ENCODE peak calls at places on chromosomes 3 and 15, in seven cellular contexts. One of them, this sample, is unnamed. For H3K4me1, the result is how much of the 10 kb centered on the place peaks cover.

GRCh38 chr3:195086885-195087284 is 184.1 kb downstream of the XXYLT1 start:
- DNase-seq in GM23338: no peak
- DNase-seq in psoas muscle: no peak
- DNase-seq in HAP-1: no peak
- DNase-seq in aorta: peak
- DNase-seq in SK-N-SH: no peak
- DNase-seq in lung: no peak
- DNase-seq in this sample: no peak

GRCh38 chr15:60804986-60805949 is 326.3 kb upstream of the ICE2 start:
- DNase-seq in GM23338: peak
- DNase-seq in lung: no peak
- DNase-seq in SK-N-SH: no peak
- DNase-seq in aorta: peak
- DNase-seq in psoas muscle: peak
- DNase-seq in HAP-1: no peak
- DNase-seq in this sample: no peak

GRCh38 chr3:122978569-122978968 is 49.0 kb downstream of the SEMA5B start:
- DNase-seq in GM23338: no peak
- DNase-seq in psoas muscle: no peak
- DNase-seq in lung: no peak
- DNase-seq in HAP-1: no peak
- DNase-seq in SK-N-SH: no peak
- DNase-seq in aorta: no peak
- DNase-seq in this sample: no peak

GRCh38 chr15:28228096-28228495 is 93.9 kb downstream of the HERC2 start:
- DNase-seq in lung: no peak
- DNase-seq in HAP-1: no peak
- DNase-seq in SK-N-SH: no peak
- DNase-seq in GM23338: no peak
- DNase-seq in aorta: no peak
- DNase-seq in psoas muscle: no peak
- DNase-seq in this sample: no peak

GRCh38 chr15:29571728-29572454 is 250.4 kb downstream of the TJP1 start:
- DNase-seq in HAP-1: peak
- DNase-seq in lung: no peak
- DNase-seq in psoas muscle: no peak
- DNase-seq in GM23338: peak
- DNase-seq in SK-N-SH: peak
- DNase-seq in aorta: no peak
- DNase-seq in this sample: no peak

GRCh38 chr3:156513619-156514018 is 41.3 kb downstream of the SSR3 start:
- DNase-seq in HAP-1: no peak
- DNase-seq in aorta: no peak
- DNase-seq in psoas muscle: no peak
- DNase-seq in GM23338: no peak
- DNase-seq in SK-N-SH: no peak
- DNase-seq in lung: no peak
- DNase-seq in this sample: no peak

GRCh38 chr15:31275331-31276262 is 51.0 kb upstream of the KLF13 start:
- DNase-seq in SK-N-SH: peak
- DNase-seq in GM23338: no peak
- DNase-seq in aorta: no peak
- DNase-seq in lung: no peak
- DNase-seq in HAP-1: no peak
- DNase-seq in psoas muscle: no peak
- DNase-seq in this sample: no peak

GRCh38 chr15:58492661-58493397 is 61.0 kb downstream of the LIPC start:
- DNase-seq in SK-N-SH: no peak
- DNase-seq in psoas muscle: no peak
- DNase-seq in HAP-1: no peak
- DNase-seq in aorta: no peak
- DNase-seq in GM23338: no peak
- DNase-seq in lung: no peak
- DNase-seq in this sample: no peak

GRCh38 chr15:50119063-50119700 is at the start of gene ATP8B4:
- DNase-seq in aorta: no peak
- DNase-seq in GM23338: peak
- DNase-seq in lung: no peak
- DNase-seq in psoas muscle: no peak
- DNase-seq in HAP-1: no peak
- DNase-seq in SK-N-SH: no peak
- DNase-seq in this sample: no peak

GRCh38 chr3:135137296-135137695 is 342.2 kb downstream of the EPHB1 start:
- DNase-seq in lung: no peak
- DNase-seq in GM23338: no peak
- DNase-seq in HAP-1: no peak
- DNase-seq in psoas muscle: no peak
- DNase-seq in SK-N-SH: no peak
- DNase-seq in aorta: no peak
- DNase-seq in this sample: no peak

GRCh38 chr3:2274531-2274930 is 175.9 kb downstream of the CNTN4 start:
- DNase-seq in aorta: no peak
- DNase-seq in HAP-1: no peak
- DNase-seq in psoas muscle: no peak
- DNase-seq in lung: no peak
- DNase-seq in SK-N-SH: no peak
- DNase-seq in GM23338: no peak
- DNase-seq in this sample: no peak

GRCh38 chr15:89157918-89158564 is 63.3 kb downstream of the RLBP1 start:
- DNase-seq in GM23338: no peak
- DNase-seq in HAP-1: no peak
- DNase-seq in lung: no peak
- DNase-seq in SK-N-SH: peak
- DNase-seq in psoas muscle: no peak
- DNase-seq in aorta: no peak
- DNase-seq in this sample: no peak

GRCh38 chr3:161305095-161305991 is 66.0 kb downstream of the SPTSSB start:
- DNase-seq in GM23338: peak
- DNase-seq in psoas muscle: no peak
- DNase-seq in HAP-1: no peak
- DNase-seq in aorta: no peak
- DNase-seq in lung: no peak
- DNase-seq in SK-N-SH: peak
- DNase-seq in this sample: no peak

GRCh38 chr15:84915011-84915958 is 30.8 kb downstream of the SLC28A1 start:
- DNase-seq in psoas muscle: peak
- DNase-seq in GM23338: peak
- DNase-seq in HAP-1: no peak
- DNase-seq in aorta: peak
- DNase-seq in lung: peak
- DNase-seq in SK-N-SH: peak
- DNase-seq in this sample: peak

GRCh38 chr3:133996251-133996661 is 33.5 kb downstream of the SLCO2A1 start:
- DNase-seq in SK-N-SH: no peak
- DNase-seq in psoas muscle: no peak
- DNase-seq in HAP-1: no peak
- DNase-seq in GM23338: no peak
- DNase-seq in aorta: peak
- DNase-seq in lung: no peak
- DNase-seq in this sample: no peak

GRCh38 chr3:114506622-114507300 is 212.9 kb downstream of the TIGIT start:
- DNase-seq in lung: no peak
- DNase-seq in aorta: no peak
- DNase-seq in HAP-1: no peak
- DNase-seq in GM23338: no peak
- DNase-seq in psoas muscle: no peak
- DNase-seq in SK-N-SH: no peak
- DNase-seq in this sample: no peak

GRCh38 chr3:108345492-108346205 is 49.3 kb downstream of the HHLA2 start:
- DNase-seq in SK-N-SH: no peak
- DNase-seq in GM23338: peak
- DNase-seq in HAP-1: no peak
- DNase-seq in aorta: no peak
- DNase-seq in lung: no peak
- DNase-seq in psoas muscle: no peak
- DNase-seq in this sample: no peak

GRCh38 chr3:57803647-57804081 is 47.6 kb downstream of the SLMAP start:
- DNase-seq in psoas muscle: no peak
- DNase-seq in GM23338: peak
- DNase-seq in aorta: no peak
- DNase-seq in SK-N-SH: no peak
- DNase-seq in HAP-1: peak
- DNase-seq in lung: peak
- DNase-seq in this sample: peak

GRCh38 chr3:143241556-143241955 is 122.0 kb downstream of the CHST2 start:
- DNase-seq in GM23338: no peak
- DNase-seq in lung: no peak
- DNase-seq in SK-N-SH: no peak
- DNase-seq in HAP-1: no peak
- DNase-seq in psoas muscle: no peak
- DNase-seq in aorta: no peak
- DNase-seq in this sample: no peak

GRCh38 chr3:171457263-171458055 is 2.7 kb downstream of the TNIK start:
- DNase-seq in lung: no peak
- DNase-seq in psoas muscle: no peak
- DNase-seq in SK-N-SH: no peak
- DNase-seq in HAP-1: no peak
- DNase-seq in GM23338: no peak
- DNase-seq in aorta: no peak
- DNase-seq in this sample: no peak

GRCh38 chr15:84608707-84609284 is 8.0 kb downstream of the ZSCAN2 start:
- DNase-seq in HAP-1: no peak
- DNase-seq in SK-N-SH: no peak
- DNase-seq in psoas muscle: no peak
- DNase-seq in lung: no peak
- DNase-seq in GM23338: peak
- DNase-seq in aorta: no peak
- DNase-seq in this sample: no peak

GRCh38 chr3:45590822-45591546 is 3.6 kb upstream of the LIMD1 start:
- DNase-seq in lung: no peak
- DNase-seq in HAP-1: no peak
- DNase-seq in aorta: no peak
- DNase-seq in SK-N-SH: no peak
- DNase-seq in psoas muscle: no peak
- DNase-seq in GM23338: no peak
- DNase-seq in this sample: no peak

GRCh38 chr3:179347108-179347382 is 464 bp upstream of the MFN1 start:
- DNase-seq in HAP-1: no peak
- DNase-seq in GM23338: no peak
- DNase-seq in lung: no peak
- DNase-seq in psoas muscle: no peak
- DNase-seq in aorta: no peak
- DNase-seq in SK-N-SH: peak
- DNase-seq in this sample: no peak

GRCh38 chr3:59367150-59367549 is 317.3 kb upstream of the CFAP20DC start:
- DNase-seq in aorta: no peak
- DNase-seq in SK-N-SH: no peak
- DNase-seq in GM23338: no peak
- DNase-seq in HAP-1: no peak
- DNase-seq in psoas muscle: no peak
- DNase-seq in lung: no peak
- DNase-seq in this sample: no peak

GRCh38 chr15:49847436-49847835 is 226.6 kb downstream of the DTWD1 start:
- DNase-seq in lung: no peak
- DNase-seq in psoas muscle: no peak
- DNase-seq in GM23338: no peak
- DNase-seq in SK-N-SH: no peak
- DNase-seq in HAP-1: no peak
- DNase-seq in aorta: no peak
- DNase-seq in this sample: no peak

GRCh38 chr3:113285226-113285625 is 73.9 kb downstream of the BOC start:
- DNase-seq in HAP-1: no peak
- DNase-seq in GM23338: no peak
- DNase-seq in psoas muscle: no peak
- DNase-seq in SK-N-SH: no peak
- DNase-seq in aorta: no peak
- DNase-seq in lung: no peak
- DNase-seq in this sample: no peak

GRCh38 chr3:124172297-124172696 is 180.4 kb upstream of the ROPN1 start:
- DNase-seq in SK-N-SH: no peak
- DNase-seq in GM23338: no peak
- DNase-seq in HAP-1: no peak
- DNase-seq in aorta: no peak
- DNase-seq in lung: no peak
- DNase-seq in psoas muscle: no peak
- DNase-seq in this sample: no peak

GRCh38 chr3:108127301-108127988 is 36.6 kb upstream of the CD47 start:
- DNase-seq in psoas muscle: no peak
- DNase-seq in SK-N-SH: no peak
- DNase-seq in GM23338: no peak
- DNase-seq in aorta: no peak
- DNase-seq in lung: no peak
- DNase-seq in HAP-1: no peak
- DNase-seq in this sample: no peak

GRCh38 chr3:145815707-145816413 is 345.1 kb downstream of the PLOD2 start:
- DNase-seq in psoas muscle: no peak
- DNase-seq in GM23338: peak
- DNase-seq in SK-N-SH: no peak
- DNase-seq in lung: no peak
- DNase-seq in aorta: no peak
- DNase-seq in HAP-1: peak
- DNase-seq in this sample: peak

GRCh38 chr3:177106184-177106583 is 91.1 kb downstream of the TBL1XR1 start:
- DNase-seq in psoas muscle: no peak
- DNase-seq in SK-N-SH: no peak
- DNase-seq in lung: no peak
- DNase-seq in aorta: no peak
- DNase-seq in HAP-1: no peak
- DNase-seq in GM23338: no peak
- DNase-seq in this sample: no peak
- H3K4me1 ChIP-seq in psoas muscle: half or more
- H3K4me1 ChIP-seq in SK-N-SH: under half
- H3K4me1 ChIP-seq in lung: under half
- H3K4me1 ChIP-seq in aorta: under half
- H3K4me1 ChIP-seq in HAP-1: under half
- H3K4me1 ChIP-seq in GM23338: half or more
- H3K4me1 ChIP-seq in this sample: under half

DNA sequence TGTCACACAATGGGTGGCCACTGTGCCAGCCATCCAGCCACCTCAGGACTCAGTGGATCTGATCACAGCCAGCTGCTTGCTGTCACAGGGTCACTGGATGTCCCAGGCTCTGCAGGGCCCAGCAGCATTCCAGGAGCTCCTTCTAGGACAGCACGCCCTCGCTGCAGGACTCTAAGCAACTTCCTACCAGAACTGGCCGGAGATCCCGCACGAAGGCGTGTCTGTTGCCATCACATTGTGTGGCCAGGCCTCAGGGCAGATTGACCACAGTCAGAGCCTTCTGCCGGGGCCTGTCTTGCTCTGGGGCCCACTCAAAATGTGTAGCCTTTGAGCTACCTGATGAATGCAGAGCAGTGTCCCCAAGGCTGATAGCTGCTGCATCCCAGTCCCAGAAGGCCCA is 24.6 kb downstream of the DNAJB8 start:
- DNase-seq in lung: no peak
- DNase-seq in SK-N-SH: no peak
- DNase-seq in GM23338: no peak
- DNase-seq in HAP-1: no peak
- DNase-seq in psoas muscle: no peak
- DNase-seq in aorta: no peak
- DNase-seq in this sample: no peak
- H3K4me1 ChIP-seq in lung: under half
- H3K4me1 ChIP-seq in SK-N-SH: under half
- H3K4me1 ChIP-seq in GM23338: under half
- H3K4me1 ChIP-seq in HAP-1: under half
- H3K4me1 ChIP-seq in psoas muscle: under half
- H3K4me1 ChIP-seq in aorta: under half
- H3K4me1 ChIP-seq in this sample: under half

GRCh38 chr3:62569609-62570008 is 196.3 kb upstream of the FEZF2 start:
- DNase-seq in psoas muscle: no peak
- DNase-seq in aorta: no peak
- DNase-seq in HAP-1: no peak
- DNase-seq in SK-N-SH: peak
- DNase-seq in lung: no peak
- DNase-seq in GM23338: no peak
- DNase-seq in this sample: no peak
- H3K4me1 ChIP-seq in psoas muscle: under half
- H3K4me1 ChIP-seq in aorta: under half
- H3K4me1 ChIP-seq in HAP-1: under half
- H3K4me1 ChIP-seq in SK-N-SH: under half
- H3K4me1 ChIP-seq in lung: under half
- H3K4me1 ChIP-seq in GM23338: under half
- H3K4me1 ChIP-seq in this sample: under half

GRCh38 chr15:70088427-70088826 is 9.3 kb downstream of the TLE3 start:
- DNase-seq in HAP-1: no peak
- DNase-seq in lung: no peak
- DNase-seq in psoas muscle: no peak
- DNase-seq in GM23338: no peak
- DNase-seq in SK-N-SH: no peak
- DNase-seq in aorta: no peak
- DNase-seq in this sample: no peak
- H3K4me1 ChIP-seq in HAP-1: under half
- H3K4me1 ChIP-seq in lung: under half
- H3K4me1 ChIP-seq in psoas muscle: under half
- H3K4me1 ChIP-seq in GM23338: half or more
- H3K4me1 ChIP-seq in SK-N-SH: half or more
- H3K4me1 ChIP-seq in aorta: under half
- H3K4me1 ChIP-seq in this sample: under half